ENCODE peak calls at places on chromosomes 12 and 14, in four cellular contexts. X is fibroblast of mammary gland; W is stimulated activated CD4-positive, alpha-beta T cell treated with anti-CD3 and anti-CD28 coated beads, Interleukin-4, amount 100 ng/mL, for 1 hour; I is lung microvascular endothelial cell. A is an unnamed sample.

GRCh38 chr14:50794063-50794645 is 36.8 kb downstream of the NIN start:
- DNase-seq in X (no peak), W (no peak), I (no peak), A (no peak)

GRCh38 chr12:117587646-117588287 is 226.3 kb upstream of the NOS1 start:
- DNase-seq in X (no peak), W (peak), I (peak), A (peak)

GRCh38 chr14:22151091-22151490 is 437.9 kb downstream of the DAD1 start:
- DNase-seq in X (no peak), W (no peak), I (no peak), A (no peak)

GRCh38 chr12:32891526-32891925 is 5.1 kb downstream of the PKP2 start:
- DNase-seq in X (no peak), W (no peak), I (no peak), A (no peak)

GRCh38 chr12:49847161-49847560 is 4.3 kb upstream of the BCDIN3D start:
- DNase-seq in X (no peak), W (no peak), I (no peak), A (no peak)

GRCh38 chr12:51103977-51104376 is 20.6 kb upstream of the CSRNP2 start:
- DNase-seq in X (no peak), W (no peak), I (no peak), A (no peak)

GRCh38 chr12:122190842-122191668 is 8.1 kb downstream of the LRRC43 start:
- DNase-seq in X (peak), W (peak), I (peak), A (peak)

GRCh38 chr12:13270817-13271216 is 74.3 kb downstream of the EMP1 start:
- DNase-seq in X (no peak), W (no peak), I (no peak), A (no peak)

GRCh38 chr14:29627141-29627540 is 300.5 kb downstream of the PRKD1 start:
- DNase-seq in X (peak), W (no peak), I (no peak), A (no peak)

GRCh38 chr14:74459289-74459946 is 33.4 kb upstream of the SYNDIG1L start:
- DNase-seq in X (peak), W (peak), I (peak), A (peak)

GRCh38 chr12:116274552-116275375 is 2.7 kb downstream of the MED13L start:
- DNase-seq in X (no peak), W (no peak), I (no peak), A (no peak)

GRCh38 chr12:79174656-79175055 is 310.1 kb downstream of the SYT1 start:
- DNase-seq in X (peak), W (no peak), I (peak), A (peak)

GRCh38 chr12:93819048-93819491 is 141.9 kb downstream of the CRADD start:
- DNase-seq in X (peak), W (no peak), I (no peak), A (peak)

GRCh38 chr14:102775855-102776760 is 1.1 kb upstream of the TRAF3 start:
- DNase-seq in X (peak), W (no peak), I (no peak), A (peak)

GRCh38 chr14:67172056-67172455 is 17.2 kb upstream of the GARIN2 start:
- DNase-seq in X (no peak), W (no peak), I (no peak), A (no peak)

GRCh38 chr12:106527356-106527755 is 55.4 kb upstream of the RFX4 start:
- DNase-seq in X (no peak), W (no peak), I (peak), A (peak)

GRCh38 chr12:125512541-125513298 is 447.5 kb downstream of the AACS start:
- DNase-seq in X (no peak), W (no peak), I (no peak), A (no peak)

GRCh38 chr12:24560867-24561266 is 388.0 kb downstream of the BCAT1 start:
- DNase-seq in X (peak), W (no peak), I (peak), A (no peak)

GRCh38 chr14:68232643-68233055 is 413.1 kb downstream of the RAD51B start:
- DNase-seq in X (peak), W (no peak), I (peak), A (peak)

GRCh38 chr12:106845910-106846309 is 71.4 kb downstream of the RIC8B start:
- DNase-seq in X (no peak), W (no peak), I (no peak), A (no peak)

GRCh38 chr14:95431199-95432145 is 85.0 kb downstream of the SYNE3 start:
- DNase-seq in X (peak), W (no peak), I (peak), A (peak)

GRCh38 chr12:57712671-57713070 is 18.7 kb downstream of the OS9 start:
- DNase-seq in X (no peak), W (no peak), I (no peak), A (no peak)

GRCh38 chr12:3921142-3921520 is 47.9 kb upstream of the PARP11 start:
- DNase-seq in X (no peak), W (no peak), I (no peak), A (no peak)

GRCh38 chr14:102020058-102020971 is 55.9 kb downstream of the DYNC1H1 start:
- DNase-seq in X (peak), W (peak), I (no peak), A (no peak)

GRCh38 chr14:57847096-57847495 is 18.8 kb downstream of the SLC35F4 start:
- DNase-seq in X (peak), W (no peak), I (no peak), A (no peak)

GRCh38 chr12:106902053-106902452 is 53.7 kb upstream of the TMEM263 start:
- DNase-seq in X (no peak), W (no peak), I (no peak), A (no peak)

GRCh38 chr12:68745904-68746571 is at the start of gene SLC35E3:
- DNase-seq in X (peak), W (peak), I (peak), A (peak)

GRCh38 chr12:117850048-117850447 is 118.7 kb downstream of the KSR2 start:
- DNase-seq in X (peak), W (no peak), I (peak), A (peak)

GRCh38 chr12:92759634-92760268 is 57.0 kb downstream of the PLEKHG7 start:
- DNase-seq in X (peak), W (no peak), I (no peak), A (peak)

GRCh38 chr14:100107236-100107635 is 42.0 kb downstream of the EVL start:
- DNase-seq in X (no peak), W (no peak), I (no peak), A (no peak)

GRCh38 chr12:1272132-1272531 is 281.1 kb downstream of the ERC1 start:
- DNase-seq in X (no peak), W (no peak), I (no peak), A (no peak)

GRCh38 chr14:104820669-104821228 is 19.8 kb downstream of the ZBTB42 start:
- DNase-seq in X (peak), W (no peak), I (peak), A (peak)

GRCh38 chr12:57846285-57846576 is 298 bp downstream of the CTDSP2 start:
- DNase-seq in X (no peak), W (no peak), I (no peak), A (no peak)

GRCh38 chr12:2076196-2076570 is 23.4 kb downstream of the CACNA1C start:
- DNase-seq in X (peak), W (no peak), I (no peak), A (peak)

GRCh38 chr12:100656806-100657205 is 83.3 kb downstream of the GAS2L3 start:
- DNase-seq in X (no peak), W (no peak), I (no peak), A (no peak)

GRCh38 chr14:101068293-101068957 is 164.9 kb upstream of the RTL1 start:
- DNase-seq in X (no peak), W (no peak), I (no peak), A (no peak)

GRCh38 chr12:12804011-12804410 is 9.1 kb upstream of the DDX47 start:
- DNase-seq in X (peak), W (no peak), I (peak), A (peak)

GRCh38 chr14:84657866-84658385 is 872.0 kb upstream of the FLRT2 start:
- DNase-seq in X (no peak), W (no peak), I (no peak), A (no peak)

GRCh38 chr14:68219407-68219806 is 399.8 kb downstream of the RAD51B start:
- DNase-seq in X (no peak), W (no peak), I (no peak), A (no peak)